ENCODE peak calls at places on chromosomes 13 and 19, in four cellular contexts. T is GM23248, G is BJ, B is tibial nerve. Y is an unnamed sample. For H3K36me3, the result is how much of the 10 kb centered on the place peaks cover.

GRCh38 chr13:111972261-111972780 is 94.6 kb upstream of the SOX1 start:
- DNase-seq in B (no peak), T (no peak), G (no peak), Y (no peak)

GRCh38 chr13:107192289-107192688 is 624.4 kb upstream of the ARGLU1 start:
- DNase-seq in T (no peak), G (no peak), B (no peak), Y (no peak)

GRCh38 chr13:43014162-43014561 is 9.2 kb upstream of the DNAJC15 start:
- DNase-seq in G (no peak), T (no peak), B (no peak), Y (no peak)

GRCh38 chr13:110641055-110642015 is 26.0 kb downstream of the NAXD start:
- DNase-seq in T (peak), B (no peak), G (no peak), Y (no peak)

GRCh38 chr13:59702269-59702668 is 461.5 kb downstream of the DIAPH3 start:
- DNase-seq in B (no peak), T (no peak), G (no peak), Y (no peak)

GRCh38 chr19:33436360-33437345 is 63.1 kb downstream of the CEBPG start:
- DNase-seq in T (no peak), G (no peak), B (no peak), Y (no peak)

GRCh38 chr13:24747248-24748151 is 16.5 kb upstream of the RNF17 start:
- DNase-seq in T (peak), B (no peak), G (no peak), Y (no peak)

GRCh38 chr13:63501702-63502101 is 2086.1 kb upstream of the PCDH20 start:
- DNase-seq in B (no peak), G (no peak), T (no peak), Y (no peak)

GRCh38 chr19:46317339-46317738 is 20.5 kb downstream of the HIF3A start:
- DNase-seq in B (no peak), T (no peak), G (no peak), Y (no peak)

GRCh38 chr19:17107546-17108452 is 32.2 kb downstream of the MYO9B start:
- DNase-seq in B (peak), T (peak), G (peak), Y (peak)

GRCh38 chr19:52190679-52191293 is 934 bp downstream of the PPP2R1A start:
- DNase-seq in B (no peak), T (peak), G (no peak), Y (peak)

GRCh38 chr19:13937479-13938360 is 497 bp downstream of the PODNL1 start:
- DNase-seq in B (no peak), T (peak), G (no peak), Y (no peak)

GRCh38 chr19:17441241-17442135 is 7.0 kb downstream of the TMEM221 start:
- DNase-seq in G (no peak), T (peak), B (no peak), Y (no peak)

GRCh38 chr13:111944171-111944583 is 122.8 kb upstream of the SOX1 start:
- DNase-seq in B (no peak), T (no peak), G (no peak), Y (no peak)

GRCh38 chr19:28519950-28520861 is 692.7 kb downstream of the UQCRFS1 start:
- DNase-seq in B (no peak), T (peak), G (no peak), Y (no peak)

GRCh38 chr19:18203408-18203862 is 407 bp downstream of the RAB3A start:
- DNase-seq in B (peak), G (no peak), T (peak), Y (peak)

GRCh38 chr19:44954278-44954648 is 917 bp upstream of the CLPTM1 start:
- DNase-seq in T (no peak), G (no peak), B (no peak), Y (no peak)

GRCh38 chr13:74000906-74001305 is 133.3 kb downstream of the KLF12 start:
- DNase-seq in G (no peak), T (no peak), B (no peak), Y (no peak)

GRCh38 chr19:57632987-57633831 is at the start of gene ZNF211:
- DNase-seq in G (peak), B (peak), T (peak), Y (peak)

GRCh38 chr13:36997716-36998427 is 1.3 kb downstream of the ALG5 start:
- DNase-seq in T (peak), G (no peak), B (no peak), Y (no peak)

GRCh38 chr13:25980255-25980654 is 71.6 kb downstream of the SHISA2 start:
- DNase-seq in T (peak), B (no peak), G (no peak), Y (no peak)

GRCh38 chr19:39098365-39099269 is 14.4 kb downstream of the ACP7 start:
- DNase-seq in B (no peak), G (no peak), T (no peak), Y (no peak)

DNA sequence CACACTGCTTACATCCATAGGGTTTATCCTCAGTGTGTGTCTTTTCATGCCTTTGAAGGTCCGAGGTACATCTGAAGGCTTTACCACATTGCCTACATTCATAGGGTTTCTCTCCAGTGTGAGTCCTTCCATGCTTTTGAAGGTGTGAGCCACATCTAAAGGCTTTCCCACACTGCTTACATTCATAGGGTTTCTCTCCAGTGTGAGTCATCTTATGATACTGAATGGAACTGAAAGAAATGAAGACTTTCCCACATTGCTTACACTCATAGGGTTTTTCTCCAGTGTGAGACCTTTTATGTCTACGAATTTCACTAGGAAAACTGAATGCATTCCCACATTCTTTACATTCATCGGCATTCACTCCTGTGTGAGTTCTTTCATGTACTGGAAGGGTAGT is 7.1 kb downstream of the ZNF20 start:
- DNase-seq in G (no peak), B (no peak), T (peak), Y (no peak)
- H3K36me3 ChIP-seq in G (under half), B (under half), T (under half), Y (under half)

GRCh38 chr19:19650331-19650730 is 6.9 kb upstream of the GMIP start:
- DNase-seq in G (no peak), T (no peak), B (no peak), Y (no peak)

GRCh38 chr19:19654441-19654840 is 9.0 kb downstream of the ATP13A1 start:
- DNase-seq in G (no peak), T (no peak), B (no peak), Y (no peak)

GRCh38 chr19:19651076-19651475 is 7.6 kb upstream of the GMIP start:
- DNase-seq in T (no peak), B (no peak), G (no peak), Y (peak)

GRCh38 chr19:19653597-19654147 is 9.8 kb downstream of the ATP13A1 start:
- DNase-seq in B (no peak), G (no peak), T (no peak), Y (no peak)

GRCh38 chr19:19652482-19653295 is 9.2 kb upstream of the GMIP start:
- DNase-seq in T (peak), G (no peak), B (no peak), Y (no peak)
- H3K36me3 ChIP-seq in T (under half), G (half or more), B (under half), Y (half or more)

GRCh38 chr13:105787518-105788085 is 747.9 kb downstream of the EFNB2 start:
- DNase-seq in B (no peak), G (no peak), T (no peak), Y (no peak)
- H3K36me3 ChIP-seq in B (under half), G (under half), T (under half), Y (under half)

DNA sequence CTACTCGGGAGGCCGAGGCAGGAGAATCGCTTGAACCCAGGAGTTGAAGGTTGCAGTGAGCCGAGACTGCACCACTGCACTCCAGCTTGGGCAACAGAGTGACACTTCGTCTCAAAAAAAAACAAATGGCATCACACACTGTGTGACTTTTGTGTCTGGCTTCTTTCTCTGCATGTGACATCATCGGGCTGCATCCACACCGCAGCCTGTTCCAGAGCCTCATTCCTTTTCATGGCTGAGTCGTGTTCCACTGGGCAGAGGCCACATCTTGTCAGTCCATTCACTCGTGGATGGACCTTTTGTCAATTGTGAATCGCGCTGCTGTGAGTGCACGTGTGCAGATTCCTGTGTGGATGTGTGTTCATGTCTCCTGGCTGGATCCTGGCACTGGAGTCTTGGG is 8.3 kb downstream of the THOP1 start:
- DNase-seq in B (no peak), G (no peak), T (no peak), Y (no peak)
- H3K36me3 ChIP-seq in B (under half), G (under half), T (under half), Y (under half)

GRCh38 chr19:24060687-24061356 is 26.2 kb upstream of the ZNF254 start:
- DNase-seq in G (no peak), T (peak), B (no peak), Y (no peak)
- H3K36me3 ChIP-seq in G (under half), T (under half), B (under half), Y (under half)

GRCh38 chr19:10987621-10988297 is 26.9 kb downstream of the SMARCA4 start:
- DNase-seq in B (no peak), T (no peak), G (no peak), Y (no peak)

GRCh38 chr19:10988380-10988779 is 27.6 kb downstream of the SMARCA4 start:
- DNase-seq in B (no peak), T (no peak), G (no peak), Y (no peak)

GRCh38 chr19:10991076-10991475 is 30.2 kb downstream of the SMARCA4 start:
- DNase-seq in T (no peak), G (no peak), B (no peak), Y (no peak)

GRCh38 chr19:10988921-10989320 is 28.1 kb downstream of the SMARCA4 start:
- DNase-seq in G (no peak), B (no peak), T (no peak), Y (no peak)

GRCh38 chr19:10991521-10992081 is 30.8 kb downstream of the SMARCA4 start:
- DNase-seq in T (no peak), B (no peak), G (no peak), Y (no peak)
- H3K36me3 ChIP-seq in T (under half), B (under half), G (under half), Y (under half)

DNA sequence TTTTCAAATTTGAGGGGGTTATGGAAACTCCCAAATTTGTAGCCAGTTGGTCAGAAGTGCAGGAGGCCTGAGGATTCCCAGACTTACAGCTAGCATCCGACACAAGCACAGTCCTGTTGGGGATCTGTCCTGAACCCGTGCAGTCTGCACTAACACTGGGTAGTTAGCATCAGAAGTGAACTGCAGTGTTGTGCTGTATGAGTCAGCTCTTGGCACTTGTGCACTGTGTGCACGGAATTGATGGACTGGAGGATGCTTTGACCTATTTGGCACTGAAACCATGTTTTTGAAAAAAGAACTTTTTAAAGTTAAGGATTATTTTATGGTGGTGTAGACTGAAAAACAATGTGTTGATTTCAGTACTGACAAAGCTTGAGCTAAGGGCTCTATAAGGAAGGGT is 279.0 kb downstream of the NHLRC3 start:
- DNase-seq in G (no peak), B (no peak), T (peak), Y (peak)
- H3K36me3 ChIP-seq in G (under half), B (under half), T (under half), Y (under half)